ENCODE peak calls at places on chromosomes 7 and 10, in five cellular contexts. Q, K, O, J and D are unnamed samples.

GRCh38 chr10:8275911-8276310 is 221.4 kb downstream of the GATA3 start:
- DNase-seq in Q (no peak), K (no peak), O (peak; percentile 72), J (no peak), D (peak; percentile 64)

GRCh38 chr7:156456503-156457115 is 184.0 kb upstream of the RNF32 start:
- DNase-seq in Q (no peak), K (no peak), O (no peak), J (no peak), D (no peak)

GRCh38 chr7:34315032-34315431 is 343.0 kb upstream of the NPSR1 start:
- DNase-seq in Q (no peak), K (no peak), O (no peak), J (no peak), D (no peak)

GRCh38 chr10:75398630-75399460 is 2.7 kb downstream of the ZNF503 start:
- DNase-seq in Q (no peak), K (peak; percentile 59), O (no peak), J (no peak), D (no peak)

GRCh38 chr7:123494193-123494796 is 40.1 kb downstream of the IQUB start:
- DNase-seq in Q (no peak), K (no peak), O (peak; percentile 42), J (no peak), D (peak; percentile 44)

GRCh38 chr7:51261950-51262795 is 54.4 kb downstream of the COBL start:
- DNase-seq in Q (no peak), K (no peak), O (no peak), J (no peak), D (no peak)

GRCh38 chr7:47291461-47292051 is 290.4 kb downstream of the TNS3 start:
- DNase-seq in Q (no peak), K (no peak), O (no peak), J (no peak), D (no peak)

GRCh38 chr10:52353960-52354394 is 39.9 kb downstream of the DKK1 start:
- DNase-seq in Q (no peak), K (no peak), O (no peak), J (no peak), D (no peak)

GRCh38 chr7:28891192-28891872 is 66.8 kb downstream of the TRIL start:
- DNase-seq in Q (no peak), K (no peak), O (no peak), J (no peak), D (no peak)

GRCh38 chr10:103727991-103728689 is 127.2 kb downstream of the SH3PXD2A start:
- DNase-seq in Q (no peak), K (no peak), O (no peak), J (no peak), D (no peak)

GRCh38 chr7:74544706-74545469 is 91.2 kb downstream of the GTF2IRD1 start:
- DNase-seq in Q (no peak), K (peak; percentile 56), O (peak; percentile 35), J (no peak), D (peak; percentile 87)

GRCh38 chr10:132960071-132960472 is 17.7 kb upstream of the CFAP46 start:
- DNase-seq in Q (no peak), K (no peak), O (no peak), J (no peak), D (no peak)

GRCh38 chr10:44395902-44396670 is 11.2 kb upstream of the CXCL12 start:
- DNase-seq in Q (no peak), K (no peak), O (no peak), J (no peak), D (no peak)

GRCh38 chr10:36624551-36625100 is 500.8 kb upstream of the ANKRD30A start:
- DNase-seq in Q (no peak), K (no peak), O (no peak), J (no peak), D (no peak)